ENCODE peak calls at places on chromosomes 12 and 14, in four cellular contexts. F is IMR-90, P is neuronal stem cell, U is H1. R is an unnamed sample.

GRCh38 chr12:851343-851742 is 98.2 kb downstream of the RAD52 start:
- DNase-seq in F (peak), P (no peak), U (no peak), R (no peak)

GRCh38 chr14:22391908-22392307 is 197.1 kb downstream of the DAD1 start:
- DNase-seq in F (peak), P (peak), U (peak), R (peak)

GRCh38 chr14:49727171-49727570 is 34.3 kb downstream of the KLHDC1 start:
- DNase-seq in F (no peak), P (no peak), U (no peak), R (no peak)

GRCh38 chr12:10385181-10385613 is 4.6 kb downstream of the KLRK1 start:
- DNase-seq in F (peak), P (no peak), U (no peak), R (no peak)

GRCh38 chr14:91125271-91125661 is 11.4 kb downstream of the DGLUCY start:
- DNase-seq in F (no peak), P (no peak), U (no peak), R (no peak)

GRCh38 chr12:63525831-63526230 is 142.5 kb downstream of the DPY19L2 start:
- DNase-seq in F (no peak), P (no peak), U (no peak), R (no peak)

GRCh38 chr12:6167327-6168280 is 32.6 kb upstream of the CD9 start:
- DNase-seq in F (peak), P (no peak), U (no peak), R (no peak)

GRCh38 chr12:48420031-48420775 is 52.2 kb upstream of the ANP32D start:
- DNase-seq in F (no peak), P (no peak), U (no peak), R (peak)

GRCh38 chr12:67193705-67194104 is 75.5 kb upstream of the CAND1 start:
- DNase-seq in F (peak), P (peak), U (no peak), R (peak)

GRCh38 chr12:108621161-108621560 is 12.5 kb downstream of the SELPLG start:
- DNase-seq in F (no peak), P (no peak), U (no peak), R (no peak)

GRCh38 chr12:108622425-108622824 is 11.3 kb downstream of the SELPLG start:
- DNase-seq in F (no peak), P (no peak), U (no peak), R (peak)

GRCh38 chr12:108622921-108623514 is 10.7 kb downstream of the SELPLG start:
- DNase-seq in F (no peak), P (no peak), U (no peak), R (no peak)

GRCh38 chr12:108620236-108620879 is 13.3 kb downstream of the SELPLG start:
- DNase-seq in F (peak), P (no peak), U (no peak), R (no peak)

DNA sequence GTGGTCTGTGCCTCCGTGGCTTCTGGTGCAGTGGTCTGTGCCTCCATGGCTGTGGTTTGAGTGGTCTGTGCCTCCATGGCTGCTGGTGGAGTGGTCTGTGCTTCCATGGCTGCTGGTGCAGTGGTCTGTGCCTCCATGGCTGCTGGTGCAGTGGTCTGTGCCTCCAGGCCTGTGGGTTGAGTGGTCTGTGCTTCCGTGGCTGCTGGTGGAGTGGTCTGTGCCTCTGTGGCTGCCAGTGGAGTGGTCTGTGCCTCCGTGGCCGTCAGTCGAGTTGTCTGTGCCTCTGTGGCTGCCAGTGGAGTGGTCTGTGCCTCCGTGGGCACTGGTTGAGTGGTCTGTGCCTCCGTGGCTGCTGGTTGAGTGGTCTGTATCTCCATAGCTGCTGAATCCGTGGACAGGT is 10.1 kb downstream of the SELPLG start:
- DNase-seq in F (no peak), P (no peak), U (no peak), R (no peak)
- H3K18ac ChIP-seq in F (no peak), P (peak), U (no peak), R (no peak)

DNA sequence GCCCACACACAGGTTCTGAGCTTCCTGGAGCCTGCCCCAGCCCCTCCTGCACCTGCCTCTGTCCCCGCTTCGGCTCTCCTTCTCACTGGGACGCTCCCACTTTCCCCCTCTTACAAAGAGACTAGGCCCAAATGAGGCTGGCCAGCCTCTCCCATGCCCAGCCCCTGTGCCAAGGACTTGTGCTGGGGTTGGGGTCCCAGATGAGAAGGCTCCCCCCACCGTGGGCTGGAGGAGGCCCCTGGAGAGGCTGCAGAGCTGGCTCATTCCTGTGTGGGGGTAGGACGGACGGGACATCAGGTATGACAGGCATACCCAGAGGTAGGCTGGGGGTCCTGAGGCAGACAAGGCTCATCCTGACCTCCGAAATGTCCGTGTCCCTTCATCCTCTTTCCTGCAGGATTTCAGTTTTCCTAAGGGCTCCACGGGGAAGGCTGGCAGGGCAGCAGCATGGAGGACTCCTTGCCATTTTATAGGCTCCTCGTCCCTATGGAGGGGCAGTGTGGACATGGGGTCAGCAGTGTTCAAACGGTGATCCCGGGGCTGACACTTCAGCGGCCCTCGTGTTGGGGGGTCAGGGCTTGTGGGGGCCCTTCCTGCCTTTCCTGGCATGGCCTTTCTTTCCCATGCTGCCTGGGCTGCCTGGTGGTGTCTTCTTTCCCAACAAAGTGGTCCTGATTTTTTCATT is 49.1 kb upstream of the MEG3 start:
- DNase-seq in F (no peak), P (no peak), U (no peak), R (no peak)
- H3K18ac ChIP-seq in F (no peak), P (peak), U (no peak), R (no peak)

DNA sequence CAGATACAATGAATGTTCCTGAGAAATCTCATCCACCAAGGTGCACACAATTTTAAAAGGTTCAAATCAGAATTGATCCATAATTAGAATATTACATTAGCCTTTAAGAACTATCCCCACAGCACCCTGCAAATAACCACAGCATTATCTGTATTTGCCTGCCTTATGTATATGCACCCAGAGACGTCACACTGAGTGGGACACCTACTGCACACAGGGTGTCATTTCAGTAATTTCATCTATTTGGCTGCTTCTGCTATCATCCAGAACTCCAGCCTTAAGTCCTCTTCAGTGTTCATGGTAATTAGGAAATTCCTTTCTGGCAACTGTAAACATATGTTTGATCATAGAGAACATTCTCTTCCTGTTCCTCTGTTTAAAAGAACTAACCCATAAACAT is 298.4 kb downstream of the SYT1 start:
- DNase-seq in F (no peak), P (no peak), U (no peak), R (no peak)
- H3K18ac ChIP-seq in F (no peak), P (no peak), U (no peak), R (no peak)

DNA sequence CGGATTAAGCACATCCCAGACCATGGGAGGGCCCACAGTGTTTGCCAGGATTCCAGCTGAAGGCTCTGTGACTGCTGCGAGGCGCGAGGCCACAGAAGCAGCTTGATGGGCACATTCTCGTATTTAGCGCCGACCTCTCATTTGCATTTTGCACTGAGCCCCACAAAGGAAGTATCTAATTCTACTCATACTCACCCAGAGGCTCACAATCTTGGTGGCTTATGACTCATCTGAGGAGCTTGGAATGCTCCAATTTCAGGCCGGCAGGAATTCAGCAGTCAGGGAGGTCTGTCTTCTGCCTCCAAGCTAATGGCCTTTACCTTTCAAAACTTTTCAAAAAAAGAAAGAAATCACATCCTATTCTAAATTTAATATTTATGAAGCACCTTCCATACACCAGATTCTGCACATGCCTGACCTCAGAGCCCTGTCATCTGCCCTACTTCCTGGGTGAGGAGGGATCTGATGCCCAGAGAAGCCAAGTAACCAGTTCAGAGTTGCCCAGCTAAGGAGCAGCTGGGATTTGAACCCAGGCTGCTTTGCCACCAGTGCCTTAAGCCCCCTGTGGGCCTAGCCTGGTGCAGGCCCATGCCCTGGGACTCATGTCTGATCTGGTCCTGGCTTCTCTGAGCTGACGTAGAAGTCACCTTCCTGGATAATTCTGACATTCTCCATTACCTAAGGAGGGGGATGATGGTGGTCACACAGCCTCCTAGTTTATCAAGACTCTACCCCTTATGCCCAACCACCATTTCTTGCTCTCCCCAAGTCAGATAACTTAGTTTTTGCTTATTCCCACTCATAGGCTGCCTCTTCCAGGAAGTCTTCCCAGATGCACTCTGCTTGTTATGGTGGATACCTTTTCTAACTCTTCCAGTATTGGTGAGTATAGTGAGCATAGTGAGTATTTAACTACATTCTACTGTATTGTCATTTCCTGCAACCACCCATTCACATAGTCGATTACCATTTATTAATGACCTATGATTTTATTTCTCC is 198.9 kb downstream of the RBM19 start:
- DNase-seq in F (peak), P (peak), U (peak), R (peak)
- H3K18ac ChIP-seq in F (no peak), P (peak), U (no peak), R (no peak)

GRCh38 chr14:75578099-75578785 is at the start of gene FLVCR2:
- DNase-seq in F (peak), P (peak), U (no peak), R (peak)
- H3K18ac ChIP-seq in F (no peak), P (peak), U (peak), R (peak)

GRCh38 chr12:124550123-124551089 is 17.0 kb downstream of the NCOR2 start:
- DNase-seq in F (no peak), P (no peak), U (no peak), R (no peak)

GRCh38 chr12:124549629-124550028 is 17.8 kb downstream of the NCOR2 start:
- DNase-seq in F (no peak), P (no peak), U (no peak), R (no peak)

GRCh38 chr12:124551268-124552144 is 15.9 kb downstream of the NCOR2 start:
- DNase-seq in F (peak), P (no peak), U (no peak), R (peak)

GRCh38 chr12:124547626-124548025 is 19.8 kb downstream of the NCOR2 start:
- DNase-seq in F (no peak), P (no peak), U (no peak), R (no peak)

GRCh38 chr12:124548854-124549378 is 18.5 kb downstream of the NCOR2 start:
- DNase-seq in F (peak), P (no peak), U (no peak), R (no peak)
- H3K18ac ChIP-seq in F (no peak), P (peak), U (no peak), R (no peak)

GRCh38 chr14:104843442-104844305 is 21.4 kb upstream of the CEP170B start:
- DNase-seq in F (no peak), P (peak), U (no peak), R (peak)
- H3K18ac ChIP-seq in F (no peak), P (peak), U (peak), R (peak)

GRCh38 chr12:80190001-80190400 is 90.7 kb downstream of the OTOGL start:
- DNase-seq in F (peak), P (no peak), U (no peak), R (no peak)

GRCh38 chr12:80186727-80187217 is 87.4 kb downstream of the OTOGL start:
- DNase-seq in F (peak), P (peak), U (no peak), R (peak)

GRCh38 chr12:80189241-80189640 is 89.9 kb downstream of the OTOGL start:
- DNase-seq in F (peak), P (no peak), U (no peak), R (no peak)

GRCh38 chr12:80188566-80188965 is 89.2 kb downstream of the OTOGL start:
- DNase-seq in F (peak), P (no peak), U (no peak), R (no peak)

DNA sequence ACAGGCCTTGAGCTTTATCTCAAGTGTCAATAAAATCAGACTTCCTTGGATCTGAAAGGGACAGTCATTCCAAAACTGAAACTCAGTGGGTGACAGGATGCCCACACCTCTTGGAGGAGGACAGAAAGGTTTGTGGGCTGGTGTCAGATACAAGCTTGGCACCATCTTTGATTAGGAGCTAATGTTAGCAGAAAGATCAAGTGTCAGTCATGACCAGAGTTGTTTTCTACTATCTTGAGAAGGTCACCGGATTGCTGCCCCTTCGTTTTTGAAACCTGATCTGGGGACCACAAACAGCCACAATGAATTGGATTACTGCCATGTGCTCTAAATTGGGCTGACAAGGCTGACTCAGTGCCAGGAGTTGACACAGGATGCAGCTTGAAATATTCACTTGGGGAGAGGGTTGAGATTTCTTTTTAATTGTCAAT is 88.3 kb downstream of the OTOGL start:
- DNase-seq in F (peak), P (no peak), U (no peak), R (peak)
- H3K18ac ChIP-seq in F (peak), P (no peak), U (peak), R (no peak)

GRCh38 chr14:105088812-105089745 is 23.8 kb upstream of the GPR132 start:
- DNase-seq in F (peak), P (no peak), U (no peak), R (no peak)
- H3K18ac ChIP-seq in F (no peak), P (peak), U (no peak), R (no peak)

GRCh38 chr12:110743571-110744093 is 941 bp upstream of the PPP1CC start:
- DNase-seq in F (no peak), P (peak), U (no peak), R (no peak)
- H3K18ac ChIP-seq in F (no peak), P (peak), U (peak), R (peak)